ENCODE peak calls at places on chromosomes 1 and 21, in seven cellular contexts. One of them, this sample, is unnamed.
A peak's percentile ranks its signal among the peaks of the same experiment; 100 is the strongest.

GRCh38 chr1:1947493-1947892 is 28.4 kb upstream of the TMEM52 start:
- DNase-seq in IMR-90: no peak
- DNase-seq in H9: no peak
- DNase-seq in mesenchymal stem cell: no peak
- DNase-seq in mesendoderm: no peak
- DNase-seq in neuronal stem cell: no peak
- DNase-seq in trophoblast cell: no peak
- DNase-seq in this sample: no peak

GRCh38 chr1:202958544-202959275 is 598 bp upstream of the ADIPOR1 start:
- DNase-seq in IMR-90: no peak
- DNase-seq in H9: no peak
- DNase-seq in mesenchymal stem cell: no peak
- DNase-seq in mesendoderm: no peak
- DNase-seq in neuronal stem cell: no peak
- DNase-seq in trophoblast cell: no peak
- DNase-seq in this sample: no peak

GRCh38 chr1:43968348-43968948 is 1.4 kb upstream of the DPH2 start:
- DNase-seq in IMR-90: no peak
- DNase-seq in H9: peak; percentile 67
- DNase-seq in mesenchymal stem cell: peak; percentile 51
- DNase-seq in mesendoderm: peak; percentile 62
- DNase-seq in neuronal stem cell: no peak
- DNase-seq in trophoblast cell: peak; percentile 60
- DNase-seq in this sample: no peak

GRCh38 chr1:934991-935750 is 11.4 kb downstream of the SAMD11 start:
- DNase-seq in IMR-90: no peak
- DNase-seq in H9: no peak
- DNase-seq in mesenchymal stem cell: no peak
- DNase-seq in mesendoderm: no peak
- DNase-seq in neuronal stem cell: no peak
- DNase-seq in trophoblast cell: no peak
- DNase-seq in this sample: no peak

GRCh38 chr1:161738627-161739287 is 10.8 kb upstream of the DUSP12 start:
- DNase-seq in IMR-90: peak; percentile 88
- DNase-seq in H9: peak; percentile 40
- DNase-seq in mesenchymal stem cell: peak; percentile 84
- DNase-seq in mesendoderm: peak; percentile 79
- DNase-seq in neuronal stem cell: no peak
- DNase-seq in trophoblast cell: peak; percentile 69
- DNase-seq in this sample: no peak

GRCh38 chr1:154846921-154847442 is 23.1 kb downstream of the KCNN3 start:
- DNase-seq in IMR-90: no peak
- DNase-seq in H9: no peak
- DNase-seq in mesenchymal stem cell: no peak
- DNase-seq in mesendoderm: no peak
- DNase-seq in neuronal stem cell: no peak
- DNase-seq in trophoblast cell: no peak
- DNase-seq in this sample: no peak

GRCh38 chr1:170674239-170674638 is 10.3 kb downstream of the PRRX1 start:
- DNase-seq in IMR-90: peak; percentile 62
- DNase-seq in H9: no peak
- DNase-seq in mesenchymal stem cell: no peak
- DNase-seq in mesendoderm: no peak
- DNase-seq in neuronal stem cell: no peak
- DNase-seq in trophoblast cell: no peak
- DNase-seq in this sample: no peak

GRCh38 chr1:31548518-31548898 is 27.8 kb upstream of the TINAGL1 start:
- DNase-seq in IMR-90: peak; percentile 21
- DNase-seq in H9: peak; percentile 47
- DNase-seq in mesenchymal stem cell: no peak
- DNase-seq in mesendoderm: no peak
- DNase-seq in neuronal stem cell: no peak
- DNase-seq in trophoblast cell: no peak
- DNase-seq in this sample: no peak

GRCh38 chr1:186876436-186876835 is 47.7 kb downstream of the PLA2G4A start:
- DNase-seq in IMR-90: no peak
- DNase-seq in H9: no peak
- DNase-seq in mesenchymal stem cell: no peak
- DNase-seq in mesendoderm: no peak
- DNase-seq in neuronal stem cell: no peak
- DNase-seq in trophoblast cell: no peak
- DNase-seq in this sample: no peak

GRCh38 chr1:212030936-212031528 is 4.3 kb downstream of the INTS7 start:
- DNase-seq in IMR-90: peak; percentile 91
- DNase-seq in H9: no peak
- DNase-seq in mesenchymal stem cell: peak; percentile 77
- DNase-seq in mesendoderm: peak; percentile 66
- DNase-seq in neuronal stem cell: no peak
- DNase-seq in trophoblast cell: peak; percentile 39
- DNase-seq in this sample: no peak

GRCh38 chr1:24995661-24996060 is 65.6 kb upstream of the RUNX3 start:
- DNase-seq in IMR-90: no peak
- DNase-seq in H9: no peak
- DNase-seq in mesenchymal stem cell: no peak
- DNase-seq in mesendoderm: no peak
- DNase-seq in neuronal stem cell: no peak
- DNase-seq in trophoblast cell: no peak
- DNase-seq in this sample: no peak

GRCh38 chr1:145987926-145988325 is 8.5 kb downstream of the TXNIP start:
- DNase-seq in IMR-90: no peak
- DNase-seq in H9: no peak
- DNase-seq in mesenchymal stem cell: no peak
- DNase-seq in mesendoderm: no peak
- DNase-seq in neuronal stem cell: no peak
- DNase-seq in trophoblast cell: no peak
- DNase-seq in this sample: no peak

GRCh38 chr1:58907398-58907797 is 123.6 kb upstream of the JUN start:
- DNase-seq in IMR-90: no peak
- DNase-seq in H9: no peak
- DNase-seq in mesenchymal stem cell: no peak
- DNase-seq in mesendoderm: no peak
- DNase-seq in neuronal stem cell: no peak
- DNase-seq in trophoblast cell: no peak
- DNase-seq in this sample: no peak

GRCh38 chr1:55196433-55197035 is 18.6 kb downstream of the USP24 start:
- DNase-seq in IMR-90: no peak
- DNase-seq in H9: no peak
- DNase-seq in mesenchymal stem cell: no peak
- DNase-seq in mesendoderm: no peak
- DNase-seq in neuronal stem cell: no peak
- DNase-seq in trophoblast cell: no peak
- DNase-seq in this sample: no peak

GRCh38 chr1:205680073-205680851 is at the start of gene SLC45A3:
- DNase-seq in IMR-90: no peak
- DNase-seq in H9: peak; percentile 75
- DNase-seq in mesenchymal stem cell: no peak
- DNase-seq in mesendoderm: no peak
- DNase-seq in neuronal stem cell: peak; percentile 48
- DNase-seq in trophoblast cell: no peak
- DNase-seq in this sample: no peak

GRCh38 chr21:25456672-25457071 is 150.6 kb downstream of the MRPL39 start:
- DNase-seq in IMR-90: peak; percentile 7
- DNase-seq in H9: no peak
- DNase-seq in mesenchymal stem cell: no peak
- DNase-seq in mesendoderm: no peak
- DNase-seq in neuronal stem cell: no peak
- DNase-seq in trophoblast cell: no peak
- DNase-seq in this sample: no peak

GRCh38 chr1:75615664-75616435 is 4.9 kb upstream of the SLC44A5 start:
- DNase-seq in IMR-90: peak; percentile 21
- DNase-seq in H9: peak; percentile 42
- DNase-seq in mesenchymal stem cell: peak; percentile 43
- DNase-seq in mesendoderm: peak; percentile 51
- DNase-seq in neuronal stem cell: peak; percentile 64
- DNase-seq in trophoblast cell: peak; percentile 61
- DNase-seq in this sample: peak; percentile 73

GRCh38 chr1:116724765-116725375 is 29.4 kb upstream of the CD2 start:
- DNase-seq in IMR-90: peak; percentile 52
- DNase-seq in H9: no peak
- DNase-seq in mesenchymal stem cell: peak; percentile 58
- DNase-seq in mesendoderm: peak; percentile 62
- DNase-seq in neuronal stem cell: peak; percentile 44
- DNase-seq in trophoblast cell: peak; percentile 88
- DNase-seq in this sample: no peak

GRCh38 chr1:100441651-100442050 is 89.3 kb downstream of the CDC14A start:
- DNase-seq in IMR-90: no peak
- DNase-seq in H9: no peak
- DNase-seq in mesenchymal stem cell: no peak
- DNase-seq in mesendoderm: no peak
- DNase-seq in neuronal stem cell: no peak
- DNase-seq in trophoblast cell: no peak
- DNase-seq in this sample: no peak

GRCh38 chr1:42937836-42938595 is 20.7 kb downstream of the SLC2A1 start:
- DNase-seq in IMR-90: no peak
- DNase-seq in H9: no peak
- DNase-seq in mesenchymal stem cell: no peak
- DNase-seq in mesendoderm: no peak
- DNase-seq in neuronal stem cell: no peak
- DNase-seq in trophoblast cell: no peak
- DNase-seq in this sample: no peak

GRCh38 chr21:43203523-43204080 is 34.8 kb downstream of the CRYAA start:
- DNase-seq in IMR-90: no peak
- DNase-seq in H9: peak; percentile 14
- DNase-seq in mesenchymal stem cell: no peak
- DNase-seq in mesendoderm: no peak
- DNase-seq in neuronal stem cell: no peak
- DNase-seq in trophoblast cell: no peak
- DNase-seq in this sample: no peak

GRCh38 chr1:68346192-68346808 is 103.5 kb downstream of the RPE65 start:
- DNase-seq in IMR-90: peak; percentile 46
- DNase-seq in H9: no peak
- DNase-seq in mesenchymal stem cell: peak; percentile 54
- DNase-seq in mesendoderm: peak; percentile 54
- DNase-seq in neuronal stem cell: no peak
- DNase-seq in trophoblast cell: peak; percentile 27
- DNase-seq in this sample: no peak

GRCh38 chr1:244049969-244050834 is 881 bp upstream of the ZBTB18 start:
- DNase-seq in IMR-90: no peak
- DNase-seq in H9: no peak
- DNase-seq in mesenchymal stem cell: peak; percentile 35
- DNase-seq in mesendoderm: peak; percentile 36
- DNase-seq in neuronal stem cell: no peak
- DNase-seq in trophoblast cell: peak; percentile 28
- DNase-seq in this sample: no peak

GRCh38 chr1:14755518-14756252 is 157.2 kb downstream of the KAZN start:
- DNase-seq in IMR-90: no peak
- DNase-seq in H9: no peak
- DNase-seq in mesenchymal stem cell: peak; percentile 43
- DNase-seq in mesendoderm: peak; percentile 76
- DNase-seq in neuronal stem cell: no peak
- DNase-seq in trophoblast cell: no peak
- DNase-seq in this sample: no peak

GRCh38 chr21:45335761-45336534 is 48.3 kb upstream of the POFUT2 start:
- DNase-seq in IMR-90: no peak
- DNase-seq in H9: peak; percentile 23
- DNase-seq in mesenchymal stem cell: no peak
- DNase-seq in mesendoderm: no peak
- DNase-seq in neuronal stem cell: no peak
- DNase-seq in trophoblast cell: no peak
- DNase-seq in this sample: no peak

GRCh38 chr1:207805841-207806421 is 54.1 kb downstream of the CD46 start:
- DNase-seq in IMR-90: peak; percentile 98
- DNase-seq in H9: no peak
- DNase-seq in mesenchymal stem cell: peak; percentile 96
- DNase-seq in mesendoderm: no peak
- DNase-seq in neuronal stem cell: no peak
- DNase-seq in trophoblast cell: peak; percentile 64
- DNase-seq in this sample: no peak
- H4K8ac ChIP-seq in IMR-90: peak overlapping the region; percentile 93
- H4K8ac ChIP-seq in H9: no peak overlapping the region
- H4K8ac ChIP-seq in mesenchymal stem cell: peak overlapping the region; percentile 54
- H4K8ac ChIP-seq in mesendoderm: no peak overlapping the region
- H4K8ac ChIP-seq in neuronal stem cell: no peak overlapping the region
- H4K8ac ChIP-seq in trophoblast cell: no peak overlapping the region
- H4K8ac ChIP-seq in this sample: no peak overlapping the region

GRCh38 chr21:35169574-35169973 is 120.5 kb upstream of the RUNX1 start:
- DNase-seq in IMR-90: no peak
- DNase-seq in H9: no peak
- DNase-seq in mesenchymal stem cell: no peak
- DNase-seq in mesendoderm: no peak
- DNase-seq in neuronal stem cell: no peak
- DNase-seq in trophoblast cell: no peak
- DNase-seq in this sample: no peak

GRCh38 chr21:35170818-35171217 is 121.7 kb upstream of the RUNX1 start:
- DNase-seq in IMR-90: no peak
- DNase-seq in H9: no peak
- DNase-seq in mesenchymal stem cell: no peak
- DNase-seq in mesendoderm: no peak
- DNase-seq in neuronal stem cell: no peak
- DNase-seq in trophoblast cell: no peak
- DNase-seq in this sample: no peak

GRCh38 chr21:35170244-35170756 is 121.2 kb upstream of the RUNX1 start:
- DNase-seq in IMR-90: no peak
- DNase-seq in H9: no peak
- DNase-seq in mesenchymal stem cell: no peak
- DNase-seq in mesendoderm: no peak
- DNase-seq in neuronal stem cell: no peak
- DNase-seq in trophoblast cell: no peak
- DNase-seq in this sample: no peak

GRCh38 chr21:35171385-35171784 is 122.3 kb upstream of the RUNX1 start:
- DNase-seq in IMR-90: no peak
- DNase-seq in H9: no peak
- DNase-seq in mesenchymal stem cell: no peak
- DNase-seq in mesendoderm: no peak
- DNase-seq in neuronal stem cell: no peak
- DNase-seq in trophoblast cell: no peak
- DNase-seq in this sample: no peak

GRCh38 chr21:35172231-35172630 is 123.1 kb upstream of the RUNX1 start:
- DNase-seq in IMR-90: no peak
- DNase-seq in H9: no peak
- DNase-seq in mesenchymal stem cell: no peak
- DNase-seq in mesendoderm: no peak
- DNase-seq in neuronal stem cell: no peak
- DNase-seq in trophoblast cell: no peak
- DNase-seq in this sample: no peak
- H4K8ac ChIP-seq in IMR-90: no peak overlapping the region
- H4K8ac ChIP-seq in H9: no peak overlapping the region
- H4K8ac ChIP-seq in mesenchymal stem cell: no peak overlapping the region
- H4K8ac ChIP-seq in mesendoderm: no peak overlapping the region
- H4K8ac ChIP-seq in neuronal stem cell: no peak overlapping the region
- H4K8ac ChIP-seq in trophoblast cell: no peak overlapping the region
- H4K8ac ChIP-seq in this sample: no peak overlapping the region

GRCh38 chr21:42059721-42060120 is 11.4 kb upstream of the UMODL1 start:
- DNase-seq in IMR-90: no peak
- DNase-seq in H9: no peak
- DNase-seq in mesenchymal stem cell: no peak
- DNase-seq in mesendoderm: no peak
- DNase-seq in neuronal stem cell: no peak
- DNase-seq in trophoblast cell: no peak
- DNase-seq in this sample: no peak
- H4K8ac ChIP-seq in IMR-90: no peak overlapping the region
- H4K8ac ChIP-seq in H9: no peak overlapping the region
- H4K8ac ChIP-seq in mesenchymal stem cell: no peak overlapping the region
- H4K8ac ChIP-seq in mesendoderm: no peak overlapping the region
- H4K8ac ChIP-seq in neuronal stem cell: no peak overlapping the region
- H4K8ac ChIP-seq in trophoblast cell: no peak overlapping the region
- H4K8ac ChIP-seq in this sample: no peak overlapping the region

DNA sequence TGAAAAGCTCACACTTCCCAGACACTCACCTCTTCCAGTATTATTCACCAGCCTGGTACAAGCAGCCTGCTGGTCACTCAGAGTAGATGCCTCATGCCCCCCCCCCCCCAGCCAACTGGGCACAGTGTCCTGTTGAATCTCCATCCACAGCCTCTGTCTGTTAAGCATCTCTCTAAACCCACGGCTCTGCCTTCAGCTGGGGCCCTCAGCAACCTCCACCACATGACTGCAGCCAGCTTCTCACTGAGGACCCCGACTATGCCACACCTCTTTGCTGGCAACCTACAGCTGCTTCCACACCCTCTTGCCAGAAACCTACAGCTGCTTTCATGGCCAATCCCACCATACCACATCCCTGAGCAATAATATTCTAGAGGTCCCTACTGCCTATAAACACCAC is 113.1 kb downstream of the RHOU start:
- DNase-seq in IMR-90: no peak
- DNase-seq in H9: no peak
- DNase-seq in mesenchymal stem cell: no peak
- DNase-seq in mesendoderm: no peak
- DNase-seq in neuronal stem cell: no peak
- DNase-seq in trophoblast cell: no peak
- DNase-seq in this sample: peak; percentile 37
- H4K8ac ChIP-seq in IMR-90: no peak overlapping the region
- H4K8ac ChIP-seq in H9: no peak overlapping the region
- H4K8ac ChIP-seq in mesenchymal stem cell: no peak overlapping the region
- H4K8ac ChIP-seq in mesendoderm: no peak overlapping the region
- H4K8ac ChIP-seq in neuronal stem cell: no peak overlapping the region
- H4K8ac ChIP-seq in trophoblast cell: peak overlapping the region; percentile 36
- H4K8ac ChIP-seq in this sample: no peak overlapping the region

This sample was measured in H1.